ENCODE peak calls at places on chromosomes 6 and 20, in six cellular contexts. One of them, this sample, is unnamed.

GRCh38 chr6:145893586-145893985 is 70.6 kb downstream of the SHPRH start:
- DNase-seq in K562: no peak
- DNase-seq in H9: no peak
- DNase-seq in neural progenitor cell: no peak
- DNase-seq in fibroblast of lung: no peak
- DNase-seq in endothelial cell of umbilical vein: no peak
- DNase-seq in this sample: no peak

GRCh38 chr6:127539292-127539691 is 20.2 kb upstream of the MTCL3 start:
- DNase-seq in endothelial cell of umbilical vein: peak; percentile 26
- DNase-seq in H9: no peak
- DNase-seq in neural progenitor cell: no peak
- DNase-seq in fibroblast of lung: peak; percentile 21
- DNase-seq in K562: no peak
- DNase-seq in this sample: peak; percentile 34

GRCh38 chr6:53831956-53832660 is 37.3 kb downstream of the LRRC1 start:
- DNase-seq in neural progenitor cell: no peak
- DNase-seq in fibroblast of lung: peak; percentile 41
- DNase-seq in H9: no peak
- DNase-seq in K562: no peak
- DNase-seq in endothelial cell of umbilical vein: no peak
- DNase-seq in this sample: no peak

GRCh38 chr20:39446397-39446796 is 484.3 kb downstream of the DHX35 start:
- DNase-seq in K562: no peak
- DNase-seq in endothelial cell of umbilical vein: no peak
- DNase-seq in neural progenitor cell: no peak
- DNase-seq in H9: no peak
- DNase-seq in fibroblast of lung: no peak
- DNase-seq in this sample: no peak

GRCh38 chr6:110395221-110395620 is 20.2 kb downstream of the DDO start:
- DNase-seq in fibroblast of lung: no peak
- DNase-seq in H9: no peak
- DNase-seq in K562: no peak
- DNase-seq in neural progenitor cell: no peak
- DNase-seq in endothelial cell of umbilical vein: no peak
- DNase-seq in this sample: no peak

GRCh38 chr20:20492521-20493334 is 124.8 kb downstream of the INSM1 start:
- DNase-seq in H9: no peak
- DNase-seq in endothelial cell of umbilical vein: peak; percentile 69
- DNase-seq in K562: no peak
- DNase-seq in neural progenitor cell: peak; percentile 92
- DNase-seq in fibroblast of lung: peak; percentile 78
- DNase-seq in this sample: peak; percentile 60

GRCh38 chr20:22584922-22585785 is 782 bp upstream of the FOXA2 start:
- DNase-seq in neural progenitor cell: peak; percentile 68
- DNase-seq in fibroblast of lung: no peak
- DNase-seq in H9: peak; percentile 55
- DNase-seq in endothelial cell of umbilical vein: no peak
- DNase-seq in K562: peak; percentile 15
- DNase-seq in this sample: no peak

GRCh38 chr6:47603227-47603626 is 95.2 kb upstream of the ADGRF4 start:
- DNase-seq in H9: no peak
- DNase-seq in fibroblast of lung: no peak
- DNase-seq in neural progenitor cell: no peak
- DNase-seq in endothelial cell of umbilical vein: no peak
- DNase-seq in K562: no peak
- DNase-seq in this sample: no peak

GRCh38 chr6:160431231-160431630 is 83.1 kb downstream of the SLC22A3 start:
- DNase-seq in endothelial cell of umbilical vein: no peak
- DNase-seq in K562: no peak
- DNase-seq in fibroblast of lung: peak; percentile 97
- DNase-seq in H9: no peak
- DNase-seq in neural progenitor cell: no peak
- DNase-seq in this sample: peak; percentile 6

DNA sequence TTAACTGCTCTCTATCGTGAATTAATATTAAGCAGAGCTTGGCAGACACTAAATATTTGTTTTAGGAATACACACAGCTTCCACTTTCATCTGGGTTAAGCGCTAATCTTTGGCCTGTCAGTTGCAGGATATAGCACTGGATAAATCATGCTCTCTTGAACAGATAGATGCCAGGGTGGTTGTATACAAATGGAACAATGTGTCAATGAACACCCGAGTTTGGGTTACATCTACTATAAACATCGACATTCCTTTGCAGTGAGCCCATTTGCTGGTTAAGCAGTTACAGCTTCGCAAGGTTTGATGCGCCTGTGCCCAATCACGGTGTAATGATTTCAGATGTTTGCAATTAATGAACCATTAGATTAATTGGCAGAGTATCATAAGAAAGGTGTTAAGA is 338.3 kb upstream of the ZFP64 start:
- DNase-seq in H9: no peak
- DNase-seq in fibroblast of lung: peak; percentile 52
- DNase-seq in neural progenitor cell: no peak
- DNase-seq in K562: no peak
- DNase-seq in endothelial cell of umbilical vein: no peak
- DNase-seq in this sample: no peak
- H3K79me2 ChIP-seq in H9: no peaks in the 10 kb centered on the region
- H3K79me2 ChIP-seq in fibroblast of lung: no peaks in the 10 kb centered on the region
- H3K79me2 ChIP-seq in neural progenitor cell: no peaks in the 10 kb centered on the region
- H3K79me2 ChIP-seq in K562: no peaks in the 10 kb centered on the region
- H3K79me2 ChIP-seq in endothelial cell of umbilical vein: no peaks in the 10 kb centered on the region
- H3K79me2 ChIP-seq in this sample: no peaks in the 10 kb centered on the region

GRCh38 chr20:37360515-37361115 is 14.7 kb downstream of the SRC start:
- DNase-seq in K562: no peak
- DNase-seq in neural progenitor cell: no peak
- DNase-seq in endothelial cell of umbilical vein: no peak
- DNase-seq in H9: no peak
- DNase-seq in fibroblast of lung: no peak
- DNase-seq in this sample: no peak

GRCh38 chr20:37363221-37364012 is 17.5 kb downstream of the SRC start:
- DNase-seq in endothelial cell of umbilical vein: no peak
- DNase-seq in neural progenitor cell: no peak
- DNase-seq in H9: no peak
- DNase-seq in K562: no peak
- DNase-seq in fibroblast of lung: no peak
- DNase-seq in this sample: no peak

GRCh38 chr20:37362821-37363220 is 16.9 kb downstream of the SRC start:
- DNase-seq in neural progenitor cell: no peak
- DNase-seq in K562: no peak
- DNase-seq in H9: no peak
- DNase-seq in endothelial cell of umbilical vein: no peak
- DNase-seq in fibroblast of lung: no peak
- DNase-seq in this sample: no peak

GRCh38 chr20:37361336-37361735 is 15.4 kb downstream of the SRC start:
- DNase-seq in endothelial cell of umbilical vein: no peak
- DNase-seq in fibroblast of lung: no peak
- DNase-seq in H9: no peak
- DNase-seq in K562: no peak
- DNase-seq in neural progenitor cell: no peak
- DNase-seq in this sample: no peak

GRCh38 chr20:37362231-37362792 is 16.4 kb downstream of the SRC start:
- DNase-seq in fibroblast of lung: no peak
- DNase-seq in H9: no peak
- DNase-seq in K562: no peak
- DNase-seq in endothelial cell of umbilical vein: no peak
- DNase-seq in neural progenitor cell: no peak
- DNase-seq in this sample: no peak
- H3K79me2 ChIP-seq in fibroblast of lung: peaks cover 3% of the 10 kb centered on the region
- H3K79me2 ChIP-seq in H9: no peaks in the 10 kb centered on the region
- H3K79me2 ChIP-seq in K562: no peaks in the 10 kb centered on the region
- H3K79me2 ChIP-seq in endothelial cell of umbilical vein: peaks cover 47% of the 10 kb centered on the region
- H3K79me2 ChIP-seq in neural progenitor cell: peaks cover 53% of the 10 kb centered on the region
- H3K79me2 ChIP-seq in this sample: peaks cover 49% of the 10 kb centered on the region

GRCh38 chr6:169247419-169247818 is 6.2 kb downstream of the THBS2 start:
- DNase-seq in neural progenitor cell: no peak
- DNase-seq in K562: no peak
- DNase-seq in H9: no peak
- DNase-seq in endothelial cell of umbilical vein: no peak
- DNase-seq in fibroblast of lung: no peak
- DNase-seq in this sample: no peak

GRCh38 chr6:169248521-169248971 is 5.1 kb downstream of the THBS2 start:
- DNase-seq in neural progenitor cell: no peak
- DNase-seq in H9: no peak
- DNase-seq in K562: no peak
- DNase-seq in fibroblast of lung: no peak
- DNase-seq in endothelial cell of umbilical vein: no peak
- DNase-seq in this sample: no peak

GRCh38 chr6:169244684-169245383 is 8.8 kb downstream of the THBS2 start:
- DNase-seq in fibroblast of lung: no peak
- DNase-seq in K562: no peak
- DNase-seq in endothelial cell of umbilical vein: no peak
- DNase-seq in H9: no peak
- DNase-seq in neural progenitor cell: no peak
- DNase-seq in this sample: no peak

GRCh38 chr6:169247991-169248390 is 5.7 kb downstream of the THBS2 start:
- DNase-seq in endothelial cell of umbilical vein: no peak
- DNase-seq in H9: no peak
- DNase-seq in neural progenitor cell: no peak
- DNase-seq in K562: no peak
- DNase-seq in fibroblast of lung: no peak
- DNase-seq in this sample: no peak

DNA sequence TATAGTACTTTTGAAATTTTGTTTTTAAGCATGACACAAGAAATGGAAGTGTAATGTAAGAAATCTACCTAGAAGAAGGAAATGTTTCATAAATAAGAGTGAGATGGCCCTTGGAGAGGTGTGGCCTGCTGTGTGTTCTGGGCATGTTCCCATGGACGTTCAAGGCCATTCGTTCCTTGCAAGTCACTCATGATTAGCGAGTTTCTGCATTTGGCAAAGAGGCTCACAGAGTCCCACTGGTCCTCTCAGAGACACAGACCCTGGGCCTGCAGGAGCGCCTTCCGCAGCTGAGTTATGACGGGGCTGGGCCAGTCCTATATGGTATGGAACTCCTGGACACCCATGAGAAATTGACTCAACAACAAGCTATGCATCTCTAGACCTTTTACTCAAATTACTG is 7.2 kb downstream of the THBS2 start:
- DNase-seq in fibroblast of lung: no peak
- DNase-seq in neural progenitor cell: no peak
- DNase-seq in K562: no peak
- DNase-seq in H9: no peak
- DNase-seq in endothelial cell of umbilical vein: no peak
- DNase-seq in this sample: no peak
- H3K79me2 ChIP-seq in fibroblast of lung: peaks cover 10% of the 10 kb centered on the region
- H3K79me2 ChIP-seq in neural progenitor cell: no peaks in the 10 kb centered on the region
- H3K79me2 ChIP-seq in K562: no peaks in the 10 kb centered on the region
- H3K79me2 ChIP-seq in H9: no peaks in the 10 kb centered on the region
- H3K79me2 ChIP-seq in endothelial cell of umbilical vein: no peaks in the 10 kb centered on the region
- H3K79me2 ChIP-seq in this sample: no peaks in the 10 kb centered on the region

GRCh38 chr20:41149679-41150131 is 12.4 kb downstream of the PLCG1 start:
- DNase-seq in K562: peak; percentile 41
- DNase-seq in endothelial cell of umbilical vein: peak; percentile 40
- DNase-seq in neural progenitor cell: no peak
- DNase-seq in H9: no peak
- DNase-seq in fibroblast of lung: peak; percentile 57
- DNase-seq in this sample: no peak

GRCh38 chr20:41150664-41151063 is 13.3 kb downstream of the PLCG1 start:
- DNase-seq in fibroblast of lung: no peak
- DNase-seq in neural progenitor cell: no peak
- DNase-seq in H9: no peak
- DNase-seq in endothelial cell of umbilical vein: peak; percentile 96
- DNase-seq in K562: peak; percentile 75
- DNase-seq in this sample: no peak

GRCh38 chr20:41151134-41151869 is 14.0 kb downstream of the PLCG1 start:
- DNase-seq in endothelial cell of umbilical vein: no peak
- DNase-seq in H9: no peak
- DNase-seq in fibroblast of lung: no peak
- DNase-seq in neural progenitor cell: no peak
- DNase-seq in K562: no peak
- DNase-seq in this sample: peak; percentile 35

GRCh38 chr20:41154436-41155176 is 17.3 kb downstream of the PLCG1 start:
- DNase-seq in H9: no peak
- DNase-seq in neural progenitor cell: no peak
- DNase-seq in K562: no peak
- DNase-seq in fibroblast of lung: no peak
- DNase-seq in endothelial cell of umbilical vein: no peak
- DNase-seq in this sample: no peak

GRCh38 chr20:41152108-41152757 is 14.9 kb downstream of the PLCG1 start:
- DNase-seq in K562: no peak
- DNase-seq in fibroblast of lung: no peak
- DNase-seq in H9: no peak
- DNase-seq in neural progenitor cell: no peak
- DNase-seq in endothelial cell of umbilical vein: peak; percentile 46
- DNase-seq in this sample: no peak
- H3K79me2 ChIP-seq in K562: peaks cover 50% of the 10 kb centered on the region
- H3K79me2 ChIP-seq in fibroblast of lung: peaks cover 68% of the 10 kb centered on the region
- H3K79me2 ChIP-seq in H9: peaks cover 70% of the 10 kb centered on the region
- H3K79me2 ChIP-seq in neural progenitor cell: peaks cover 100% of the 10 kb centered on the region
- H3K79me2 ChIP-seq in endothelial cell of umbilical vein: peaks cover 97% of the 10 kb centered on the region
- H3K79me2 ChIP-seq in this sample: peaks cover 31% of the 10 kb centered on the region

GRCh38 chr6:7112741-7113313 is 5.1 kb downstream of the RREB1 start:
- DNase-seq in endothelial cell of umbilical vein: no peak
- DNase-seq in K562: no peak
- DNase-seq in H9: no peak
- DNase-seq in neural progenitor cell: peak; percentile 51
- DNase-seq in fibroblast of lung: no peak
- DNase-seq in this sample: peak; percentile 79
- H3K79me2 ChIP-seq in endothelial cell of umbilical vein: peaks cover 89% of the 10 kb centered on the region
- H3K79me2 ChIP-seq in K562: peaks cover 100% of the 10 kb centered on the region
- H3K79me2 ChIP-seq in H9: peaks cover 21% of the 10 kb centered on the region
- H3K79me2 ChIP-seq in neural progenitor cell: peaks cover 72% of the 10 kb centered on the region
- H3K79me2 ChIP-seq in fibroblast of lung: peaks cover 95% of the 10 kb centered on the region
- H3K79me2 ChIP-seq in this sample: peaks cover 33% of the 10 kb centered on the region

GRCh38 chr6:39889229-39889628 is 45.0 kb downstream of the MOCS1 start:
- DNase-seq in K562: no peak
- DNase-seq in neural progenitor cell: no peak
- DNase-seq in H9: no peak
- DNase-seq in fibroblast of lung: no peak
- DNase-seq in endothelial cell of umbilical vein: no peak
- DNase-seq in this sample: no peak
- H3K79me2 ChIP-seq in K562: no peaks in the 10 kb centered on the region
- H3K79me2 ChIP-seq in neural progenitor cell: no peaks in the 10 kb centered on the region
- H3K79me2 ChIP-seq in H9: no peaks in the 10 kb centered on the region
- H3K79me2 ChIP-seq in fibroblast of lung: no peaks in the 10 kb centered on the region
- H3K79me2 ChIP-seq in endothelial cell of umbilical vein: no peaks in the 10 kb centered on the region
- H3K79me2 ChIP-seq in this sample: no peaks in the 10 kb centered on the region

This sample was measured in trophoblast cell.